ENCODE peak calls at places on chromosome 6, in eight cellular contexts. J is sigmoid colon, L is SK-N-SH, I is tibial artery, E is ovary, Q is mucosa of descending colon, F is adipocyte, P is mammary epithelial cell. B is an unnamed sample.

GRCh38 chr6:152096863-152097496 is 289.5 kb downstream of the ESR1 start:
- DNase-seq in J (no peak), L (no peak), I (no peak), E (no peak), Q (no peak), F (peak; percentile 93), P (peak; percentile 75), B (no peak)

GRCh38 chr6:24689964-24690363 is 23.1 kb downstream of the ACOT13 start:
- DNase-seq in J (no peak), L (no peak), I (no peak), E (no peak), Q (no peak), F (peak; percentile 28), P (no peak), B (no peak)

GRCh38 chr6:111482236-111482958 is 621 bp downstream of the REV3L start:
- DNase-seq in J (peak; percentile 85), L (peak; percentile 73), I (peak; percentile 79), E (peak; percentile 75), Q (peak; percentile 63), F (peak; percentile 72), P (peak; percentile 47), B (peak; percentile 70)

GRCh38 chr6:25961619-25962367 is 809 bp upstream of the TRIM38 start:
- DNase-seq in J (no peak), L (no peak), I (no peak), E (no peak), Q (no peak), F (no peak), P (no peak), B (no peak)

GRCh38 chr6:88983532-88983931 is 20.1 kb upstream of the RNGTT start:
- DNase-seq in J (no peak), L (peak; percentile 27), I (no peak), E (peak; percentile 39), Q (no peak), F (peak; percentile 62), P (peak; percentile 19), B (peak; percentile 38)

GRCh38 chr6:43532201-43532600 is 15.3 kb downstream of the POLR1C start:
- DNase-seq in J (no peak), L (no peak), I (no peak), E (no peak), Q (no peak), F (no peak), P (no peak), B (no peak)

GRCh38 chr6:119479860-119480655 is 130.5 kb upstream of the MAN1A1 start:
- DNase-seq in J (no peak), L (no peak), I (no peak), E (no peak), Q (no peak), F (peak; percentile 78), P (no peak), B (no peak)

GRCh38 chr6:163687075-163687474 is 272.6 kb downstream of the QKI start:
- DNase-seq in J (no peak), L (no peak), I (no peak), E (no peak), Q (no peak), F (no peak), P (no peak), B (no peak)

GRCh38 chr6:159727717-159728440 is 573 bp downstream of the WTAP start:
- DNase-seq in J (no peak), L (no peak), I (no peak), E (no peak), Q (no peak), F (peak; percentile 67), P (no peak), B (peak; percentile 58)

GRCh38 chr6:131080084-131080483 is 17.0 kb upstream of the EPB41L2 start:
- DNase-seq in J (no peak), L (no peak), I (no peak), E (no peak), Q (no peak), F (no peak), P (no peak), B (no peak)

GRCh38 chr6:15479761-15480160 is 183.1 kb downstream of the DTNBP1 start:
- DNase-seq in J (no peak), L (no peak), I (no peak), E (no peak), Q (no peak), F (peak; percentile 25), P (peak; percentile 92), B (peak; percentile 59)

GRCh38 chr6:56833127-56833791 is 121.6 kb upstream of the BEND6 start:
- DNase-seq in J (no peak), L (no peak), I (no peak), E (no peak), Q (no peak), F (no peak), P (no peak), B (no peak)

GRCh38 chr6:11744753-11745152 is 33.9 kb downstream of the ADTRP start:
- DNase-seq in J (peak; percentile 92), L (no peak), I (peak; percentile 92), E (no peak), Q (no peak), F (no peak), P (no peak), B (peak; percentile 72)

GRCh38 chr6:96522469-96523009 is 933 bp downstream of the UFL1 start:
- DNase-seq in J (no peak), L (peak; percentile 7), I (no peak), E (no peak), Q (no peak), F (peak; percentile 38), P (no peak), B (no peak)

GRCh38 chr6:85015396-85015990 is 251.1 kb upstream of the TBX18 start:
- DNase-seq in J (no peak), L (peak; percentile 17), I (no peak), E (peak; percentile 45), Q (peak; percentile 38), F (peak; percentile 61), P (no peak), B (peak; percentile 32)

GRCh38 chr6:79076160-79076559 is 1.9 kb downstream of the PHIP start:
- DNase-seq in J (no peak), L (peak; percentile 7), I (no peak), E (no peak), Q (no peak), F (peak; percentile 47), P (peak; percentile 30), B (no peak)

GRCh38 chr6:107646176-107646575 is 156.3 kb downstream of the SOBP start:
- DNase-seq in J (no peak), L (no peak), I (peak; percentile 72), E (no peak), Q (no peak), F (peak; percentile 39), P (no peak), B (no peak)

GRCh38 chr6:137016366-137016765 is 28.4 kb downstream of the IL20RA start:
- DNase-seq in J (no peak), L (no peak), I (no peak), E (no peak), Q (no peak), F (no peak), P (no peak), B (no peak)

GRCh38 chr6:123821112-123821511 is 17.4 kb downstream of the NKAIN2 start:
- DNase-seq in J (no peak), L (no peak), I (no peak), E (no peak), Q (no peak), F (no peak), P (no peak), B (no peak)

GRCh38 chr6:156866181-156866862 is 89.1 kb downstream of the ARID1B start:
- DNase-seq in J (peak; percentile 58), L (no peak), I (no peak), E (no peak), Q (no peak), F (peak; percentile 36), P (peak; percentile 26), B (no peak)

GRCh38 chr6:54493138-54493537 is 184.9 kb downstream of the TINAG start:
- DNase-seq in J (no peak), L (no peak), I (no peak), E (no peak), Q (no peak), F (peak; percentile 65), P (peak; percentile 93), B (no peak)
- H3K9me3 ChIP-seq in J (no peaks in the 10 kb centered on the region), L (no peaks in the 10 kb centered on the region), I (no peaks in the 10 kb centered on the region), E (no peaks in the 10 kb centered on the region), Q (no peaks in the 10 kb centered on the region), F (peaks cover 11% of the 10 kb centered on the region), P (no peaks in the 10 kb centered on the region), B (no peaks in the 10 kb centered on the region)

DNA sequence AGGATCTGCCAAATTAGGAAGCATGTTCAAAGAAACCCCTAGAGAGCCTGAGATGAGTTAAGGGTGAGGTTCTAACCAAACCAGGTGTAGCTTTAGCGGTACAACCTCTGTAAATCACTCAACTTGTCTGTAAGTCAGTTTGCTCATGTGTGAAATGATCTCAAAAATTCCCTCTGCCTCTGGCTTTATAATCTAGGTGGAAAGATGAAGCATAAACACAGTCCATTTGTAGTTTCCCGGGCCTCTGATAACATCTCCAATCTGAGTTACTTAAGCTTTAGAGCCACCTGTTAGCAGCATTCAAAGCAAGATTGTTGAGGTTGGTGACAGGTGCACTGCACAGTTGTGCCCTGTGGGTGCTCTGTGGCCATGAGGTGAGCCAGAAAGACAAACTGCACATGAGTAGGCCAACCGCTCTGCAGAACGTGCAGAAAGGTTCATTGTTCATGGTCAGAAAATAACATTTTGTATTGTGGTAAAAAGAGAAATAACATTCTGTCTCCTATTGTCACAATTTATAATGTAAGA is 53.7 kb downstream of the MOCS1 start:
- DNase-seq in J (peak; percentile 6), L (no peak), I (no peak), E (no peak), Q (no peak), F (no peak), P (no peak), B (no peak)
- H3K4me1 ChIP-seq in J (no peaks in the 10 kb centered on the region), L (no peaks in the 10 kb centered on the region), I (peaks cover 56% of the 10 kb centered on the region), E (peaks cover 13% of the 10 kb centered on the region), Q (no peaks in the 10 kb centered on the region), F (peaks cover 25% of the 10 kb centered on the region), P (no peaks in the 10 kb centered on the region), B (no peaks in the 10 kb centered on the region)

GRCh38 chr6:168371989-168372711 is 52.6 kb upstream of the DACT2 start:
- DNase-seq in J (peak; percentile 58), L (no peak), I (peak; percentile 59), E (peak; percentile 31), Q (peak; percentile 40), F (no peak), P (no peak), B (no peak)
- H3K9me3 ChIP-seq in J (no peaks in the 10 kb centered on the region), L (no peaks in the 10 kb centered on the region), I (no peaks in the 10 kb centered on the region), E (no peaks in the 10 kb centered on the region), Q (no peaks in the 10 kb centered on the region), F (no peaks in the 10 kb centered on the region), P (peaks cover 27% of the 10 kb centered on the region), B (no peaks in the 10 kb centered on the region)

GRCh38 chr6:37170273-37171140 is 555 bp downstream of the PIM1 start:
- DNase-seq in J (peak; percentile 88), L (peak; percentile 81), I (peak; percentile 84), E (peak; percentile 76), Q (peak; percentile 83), F (peak; percentile 57), P (peak; percentile 38), B (peak; percentile 78)

GRCh38 chr6:37168163-37168758 is 1.7 kb upstream of the PIM1 start:
- DNase-seq in J (no peak), L (no peak), I (no peak), E (no peak), Q (no peak), F (no peak), P (no peak), B (no peak)

GRCh38 chr6:37168809-37169457 is 1.0 kb upstream of the PIM1 start:
- DNase-seq in J (no peak), L (peak; percentile 63), I (no peak), E (no peak), Q (no peak), F (peak; percentile 88), P (no peak), B (no peak)

GRCh38 chr6:37171141-37171969 is 1.4 kb downstream of the PIM1 start:
- DNase-seq in J (peak; percentile 86), L (peak; percentile 46), I (peak; percentile 85), E (peak; percentile 74), Q (peak; percentile 78), F (peak; percentile 65), P (peak; percentile 47), B (peak; percentile 73)

GRCh38 chr6:37169458-37170272 is at the start of gene PIM1:
- DNase-seq in J (peak; percentile 99), L (peak; percentile 99), I (peak; percentile 100), E (peak; percentile 100), Q (peak; percentile 100), F (peak; percentile 99), P (peak; percentile 96), B (peak; percentile 99)
- H3K4me1 ChIP-seq in J (no peaks in the 10 kb centered on the region), L (peaks cover 19% of the 10 kb centered on the region), I (peaks cover 28% of the 10 kb centered on the region), E (peaks cover 4% of the 10 kb centered on the region), Q (peaks cover 12% of the 10 kb centered on the region), F (peaks cover 35% of the 10 kb centered on the region), P (peaks cover 22% of the 10 kb centered on the region), B (peaks cover 21% of the 10 kb centered on the region)

B was measured in adrenal gland.